ENCODE peak calls at places on chromosomes 6 and 20, in six cellular contexts. E, M, D, L, U and X are unnamed samples.

GRCh38 chr6:39849764-39850163 is 57.6 kb downstream of the DAAM2 start:
- DNase-seq in D (no peak), E (no peak), L (no peak), U (no peak), M (no peak), X (no peak)

GRCh38 chr6:44012078-44012493 is 115.2 kb downstream of the MRPL14 start:
- DNase-seq in E (no peak), M (no peak), U (no peak), D (no peak), L (no peak), X (no peak)

GRCh38 chr6:90005048-90005827 is 111.0 kb downstream of the GJA10 start:
- DNase-seq in U (no peak), E (no peak), D (peak; percentile 61), L (no peak), M (no peak), X (no peak)

GRCh38 chr6:135675862-135676261 is 175.6 kb upstream of the PDE7B start:
- DNase-seq in E (peak; percentile 36), U (no peak), D (no peak), M (peak; percentile 44), L (no peak), X (peak; percentile 16)

GRCh38 chr20:21981179-21981578 is 275.7 kb downstream of the PAX1 start:
- DNase-seq in U (no peak), M (no peak), L (no peak), D (no peak), E (no peak), X (no peak)

GRCh38 chr6:43180985-43181384 is 1.0 kb upstream of the CUL9 start:
- DNase-seq in E (no peak), L (no peak), D (no peak), M (no peak), U (no peak), X (no peak)

GRCh38 chr6:56734334-56734733 is 91.6 kb upstream of the DST start:
- DNase-seq in D (no peak), U (no peak), L (no peak), M (no peak), E (no peak), X (no peak)

GRCh38 chr6:152316024-152316423 is 321.1 kb downstream of the SYNE1 start:
- DNase-seq in D (peak; percentile 44), U (no peak), E (peak; percentile 20), L (no peak), M (no peak), X (no peak)

GRCh38 chr6:127290391-127290963 is 23.8 kb downstream of the RNF146 start:
- DNase-seq in D (no peak), U (no peak), M (no peak), L (no peak), E (no peak), X (no peak)

GRCh38 chr6:43120938-43121913 is 45.1 kb downstream of the PTK7 start:
- DNase-seq in L (peak; percentile 83), M (no peak), E (no peak), D (peak; percentile 75), U (peak; percentile 41), X (no peak)

GRCh38 chr20:33086052-33086722 is 6.7 kb downstream of the BPIFB4 start:
- DNase-seq in M (no peak), L (no peak), E (no peak), U (no peak), D (no peak), X (no peak)

GRCh38 chr20:44959896-44960852 is at the start of gene TOMM34:
- DNase-seq in D (peak; percentile 96), M (peak; percentile 96), U (peak; percentile 94), E (peak; percentile 96), L (peak; percentile 97), X (peak; percentile 97)

GRCh38 chr20:6122111-6122872 is 538 bp downstream of the FERMT1 start:
- DNase-seq in M (no peak), L (no peak), E (no peak), U (no peak), D (no peak), X (peak; percentile 15)

GRCh38 chr20:22719250-22719649 is 134.9 kb upstream of the FOXA2 start:
- DNase-seq in L (no peak), D (no peak), M (no peak), E (no peak), U (no peak), X (no peak)

GRCh38 chr6:25882066-25882496 is 8.0 kb upstream of the SLC17A3 start:
- DNase-seq in U (no peak), M (peak; percentile 47), D (no peak), L (peak; percentile 41), E (no peak), X (peak; percentile 22)

GRCh38 chr20:53691060-53691810 is 97.6 kb upstream of the ZNF217 start:
- DNase-seq in L (no peak), M (no peak), E (no peak), U (no peak), D (no peak), X (no peak)

GRCh38 chr6:5401845-5402738 is 140.8 kb downstream of the FARS2 start:
- DNase-seq in U (no peak), E (peak; percentile 22), M (no peak), L (no peak), D (no peak), X (no peak)

GRCh38 chr20:20465259-20465658 is 97.4 kb downstream of the INSM1 start:
- DNase-seq in L (no peak), E (peak; percentile 13), U (no peak), D (no peak), M (no peak), X (no peak)
- TF ChIP-seq CTCF in L (no peak), E (peak; percentile 45), U (no peak), D (no peak), M (no peak), X (no peak)

GRCh38 chr20:57526067-57526884 is 1.3 kb upstream of the CTCFL start:
- DNase-seq in E (peak; percentile 45), D (no peak), U (no peak), L (no peak), M (no peak), X (no peak)
- TF ChIP-seq CTCF in E (peak; percentile 77), D (no peak), U (no peak), L (no peak), M (no peak), X (no peak)

DNA sequence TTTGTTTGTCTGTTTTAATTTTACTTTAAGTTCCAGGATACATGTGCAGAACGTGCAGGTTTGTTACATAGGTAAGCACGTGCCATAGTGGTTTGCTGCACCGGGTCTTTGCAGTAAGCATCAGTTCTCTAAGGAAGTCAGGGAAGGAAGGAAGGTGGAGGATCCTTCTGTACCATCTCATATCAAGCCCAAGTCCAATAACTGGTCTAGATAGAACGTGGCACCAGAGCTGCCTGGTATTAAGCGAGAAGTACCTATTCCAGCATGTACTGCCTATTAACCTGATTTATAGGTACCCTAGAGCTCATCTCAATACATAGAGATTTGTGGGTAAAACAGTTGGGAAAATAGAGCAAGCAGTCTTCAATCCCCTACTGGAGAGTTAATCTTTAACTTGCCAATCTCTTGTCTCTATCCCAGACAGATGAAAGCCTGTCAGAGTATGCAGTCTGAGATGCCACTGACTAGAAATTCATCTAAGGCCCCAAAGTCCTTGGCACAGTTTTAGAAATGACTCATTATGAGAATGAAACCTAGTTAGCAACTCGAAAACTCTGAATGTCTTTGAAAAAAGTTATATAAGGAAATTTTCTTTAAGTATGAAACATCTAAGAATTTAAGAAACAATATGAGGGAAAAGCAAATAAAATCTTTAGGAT is 144.9 kb downstream of the TFAP2A start:
- DNase-seq in D (no peak), L (no peak), M (no peak), U (no peak), E (no peak), X (no peak)
- TF ChIP-seq CTCF in D (no peak), L (no peak), M (no peak), U (no peak), E (no peak), X (no peak)

GRCh38 chr6:138211048-138211581 is 7.2 kb downstream of the PBOV1 start:
- DNase-seq in M (no peak), E (no peak), U (no peak), D (no peak), L (no peak), X (no peak)
- TF ChIP-seq CTCF in M (no peak), E (no peak), U (no peak), D (no peak), L (no peak), X (no peak)

GRCh38 chr20:57079016-57080005 is 187.1 kb downstream of the BMP7 start:
- DNase-seq in L (no peak), U (no peak), D (no peak), E (no peak), M (no peak), X (no peak)

GRCh38 chr20:57083072-57083471 is 183.4 kb downstream of the BMP7 start:
- DNase-seq in D (no peak), E (no peak), L (no peak), M (no peak), U (no peak), X (no peak)

GRCh38 chr20:57078101-57078500 is 188.3 kb downstream of the BMP7 start:
- DNase-seq in M (no peak), D (no peak), L (no peak), E (no peak), U (no peak), X (no peak)

GRCh38 chr20:57082546-57082945 is 183.9 kb downstream of the BMP7 start:
- DNase-seq in E (no peak), M (no peak), U (no peak), D (no peak), L (no peak), X (no peak)

DNA sequence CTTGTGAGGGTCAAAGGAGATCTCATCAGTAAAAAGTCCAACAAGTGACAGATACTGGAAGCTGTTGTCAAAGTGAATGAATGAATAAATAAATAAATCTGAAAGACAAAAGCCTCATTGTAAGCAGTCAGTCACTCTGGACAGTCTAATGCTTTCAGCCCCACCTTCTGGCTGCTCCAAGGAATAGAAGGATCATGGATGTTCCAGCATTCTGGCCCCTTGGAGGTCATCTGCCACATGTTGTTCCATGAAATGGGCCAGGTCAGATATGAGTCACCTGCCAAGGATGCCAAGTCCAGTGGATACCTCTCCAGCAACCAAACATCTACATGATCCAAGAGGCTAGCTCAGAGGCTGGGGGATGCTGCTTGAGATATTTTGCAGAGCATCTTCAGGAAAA is 185.6 kb downstream of the BMP7 start:
- DNase-seq in E (no peak), L (no peak), D (no peak), U (no peak), M (no peak), X (no peak)
- TF ChIP-seq CTCF in E (peak; percentile 19), L (no peak), D (no peak), U (no peak), M (no peak), X (no peak)

DNA sequence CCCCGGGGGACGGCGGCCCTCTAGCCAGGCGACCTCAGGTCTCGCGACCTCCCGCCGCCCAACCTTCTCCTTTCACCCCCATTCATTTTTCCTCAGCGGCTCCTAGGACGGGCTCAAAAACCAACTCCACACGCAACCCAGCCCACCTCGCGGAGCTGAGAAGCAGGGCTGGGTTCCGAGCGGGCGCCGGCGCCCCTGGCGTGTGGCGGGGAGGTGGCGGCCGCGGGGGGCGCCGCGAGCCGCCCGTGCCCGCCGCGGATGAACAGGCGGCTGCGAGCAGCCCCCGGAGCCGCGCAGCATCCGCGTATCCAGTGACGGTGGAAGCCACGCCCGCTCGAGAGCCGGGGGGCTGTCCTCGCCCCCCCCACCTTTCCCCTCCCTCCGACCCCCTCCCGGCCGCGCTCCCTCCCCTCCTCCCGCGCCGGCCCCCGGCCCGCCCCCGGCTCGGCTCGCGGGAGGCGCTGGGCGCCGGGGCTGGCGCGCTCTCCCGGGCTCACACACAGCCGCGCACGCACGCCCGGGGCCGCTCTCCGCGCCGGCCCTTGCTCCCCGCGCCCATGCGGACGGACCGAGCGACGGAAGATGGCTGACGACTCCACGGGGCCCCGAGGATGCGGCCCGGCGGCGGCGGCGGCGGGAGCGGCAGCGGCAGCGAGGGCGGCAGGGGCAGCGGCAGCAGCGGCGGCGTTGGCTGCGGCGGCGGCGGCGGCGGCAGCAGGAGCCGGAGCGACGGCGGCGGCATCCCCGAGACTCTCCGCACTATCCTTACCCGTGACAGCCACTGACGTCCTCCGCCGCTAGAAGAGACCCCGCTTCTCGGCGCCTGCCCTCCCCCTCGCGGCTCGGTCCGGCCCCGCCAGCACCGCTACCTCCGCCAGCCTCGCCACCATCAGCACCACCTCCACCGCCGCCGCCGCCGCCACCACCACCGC is at the start of gene SOBP:
- DNase-seq in U (peak; percentile 32), E (peak; percentile 91), L (peak; percentile 88), M (peak; percentile 64), D (peak; percentile 77), X (peak; percentile 68)
- TF ChIP-seq CTCF in U (no peak), E (peak; percentile 60), L (no peak), M (peak; percentile 16), D (no peak), X (no peak)